ENCODE peak calls at places on chromosomes 6 and 20, in five cellular contexts. M is testis, H is suprapubic skin, Q is IMR-90, B is K562. W is an unnamed sample.

GRCh38 chr20:40754372-40754943 is 65.4 kb upstream of the MAFB start:
- DNase-seq in M (no peak), H (no peak), Q (no peak), B (no peak), W (no peak)

GRCh38 chr6:44221291-44221960 is 2.0 kb upstream of the SLC29A1 start:
- DNase-seq in M (peak; percentile 81), H (peak; percentile 96), Q (peak; percentile 62), B (peak; percentile 77), W (peak; percentile 77)

GRCh38 chr6:16336056-16336810 is 97.8 kb downstream of the GMPR start:
- DNase-seq in M (no peak), H (no peak), Q (no peak), B (no peak), W (no peak)

GRCh38 chr20:41598719-41599118 is 19.5 kb downstream of the CHD6 start:
- DNase-seq in M (no peak), H (no peak), Q (no peak), B (no peak), W (no peak)

GRCh38 chr20:60331688-60332300 is 373.6 kb downstream of the CDH26 start:
- DNase-seq in M (no peak), H (no peak), Q (no peak), B (no peak), W (no peak)

GRCh38 chr6:85468326-85468725 is 18.4 kb downstream of the NT5E start:
- DNase-seq in M (no peak), H (no peak), Q (peak; percentile 57), B (no peak), W (no peak)

GRCh38 chr20:58815448-58815847 is 35.3 kb downstream of the GNAS-AS1 start:
- DNase-seq in M (no peak), H (no peak), Q (no peak), B (no peak), W (no peak)

GRCh38 chr6:90397929-90398674 is 101.5 kb upstream of the BACH2 start:
- DNase-seq in M (no peak), H (no peak), Q (peak; percentile 32), B (no peak), W (no peak)

GRCh38 chr6:42697268-42697655 is 25.1 kb downstream of the PRPH2 start:
- DNase-seq in M (no peak), H (no peak), Q (no peak), B (no peak), W (no peak)
- H3K27ac ChIP-seq in M (no peak overlapping the region), H (no peak overlapping the region), Q (no peak overlapping the region), B (no peak overlapping the region), W (no peak overlapping the region)

GRCh38 chr20:10595230-10595629 is 78.6 kb downstream of the JAG1 start:
- DNase-seq in M (no peak), H (no peak), Q (no peak), B (no peak), W (no peak)

GRCh38 chr20:10595985-10596384 is 77.8 kb downstream of the JAG1 start:
- DNase-seq in M (no peak), H (no peak), Q (no peak), B (no peak), W (no peak)

GRCh38 chr20:10590950-10591349 is 82.8 kb downstream of the JAG1 start:
- DNase-seq in M (no peak), H (no peak), Q (no peak), B (no peak), W (no peak)

GRCh38 chr20:10594286-10594868 is 79.4 kb downstream of the JAG1 start:
- DNase-seq in M (no peak), H (no peak), Q (no peak), B (no peak), W (no peak)

DNA sequence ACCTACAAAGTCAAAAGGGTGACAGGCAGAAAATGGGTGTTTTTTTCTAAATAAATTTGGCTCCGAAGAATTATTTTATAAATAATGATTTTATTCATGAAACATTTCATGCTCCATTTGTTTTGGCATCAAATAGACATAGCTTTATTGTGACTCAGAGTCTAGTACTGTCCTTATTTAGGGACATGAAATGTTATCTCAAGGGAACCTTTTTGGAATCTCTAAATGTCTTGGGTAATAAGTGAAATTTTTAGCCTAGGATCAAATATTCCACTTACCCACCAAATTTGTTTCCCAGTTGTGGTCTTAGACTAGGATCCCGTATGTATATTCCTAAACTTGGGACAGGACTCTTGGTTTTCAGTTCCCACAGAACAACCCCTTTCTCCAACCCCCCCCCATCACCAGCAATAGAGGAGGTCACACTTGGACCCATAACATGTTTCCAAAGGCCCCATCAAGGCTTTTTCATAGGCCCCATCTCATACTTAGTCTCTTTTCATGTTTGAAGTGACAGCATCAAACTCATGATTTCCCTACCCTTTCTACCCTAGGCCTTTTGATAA is 81.8 kb downstream of the JAG1 start:
- DNase-seq in M (no peak), H (no peak), Q (peak; percentile 62), B (no peak), W (no peak)
- TF ChIP-seq POLR2A in M (no peak), H (no peak), Q (no peak), B (no peak), W (no peak)

GRCh38 chr6:70375166-70375565 is 38.1 kb upstream of the FAM135A start:
- DNase-seq in M (no peak), H (no peak), Q (peak; percentile 49), B (no peak), W (no peak)
- H3K27ac ChIP-seq in M (no peak overlapping the region), H (no peak overlapping the region), Q (no peak overlapping the region), B (no peak overlapping the region), W (no peak overlapping the region)

GRCh38 chr6:106629103-106629858 is at the start of the genes QRSL1 and RTN4IP1:
- DNase-seq in M (peak; percentile 93), H (peak; percentile 91), Q (peak; percentile 92), B (peak; percentile 98), W (peak; percentile 92)
- TF ChIP-seq POLR2A in M (no peak), H (peak; percentile 35), Q (peak; percentile 63), B (peak; percentile 82), W (peak; percentile 46)

GRCh38 chr6:60952500-60952899 is 1333.5 kb downstream of the KHDRBS2 start:
- DNase-seq in M (no peak), H (no peak), Q (no peak), B (no peak), W (no peak)
- H3K27ac ChIP-seq in M (no peak overlapping the region), H (no peak overlapping the region), Q (no peak overlapping the region), B (no peak overlapping the region), W (no peak overlapping the region)

GRCh38 chr20:31608256-31608980 is 3.3 kb downstream of the ID1 start:
- DNase-seq in M (peak; percentile 53), H (peak; percentile 86), Q (peak; percentile 48), B (peak; percentile 74), W (peak; percentile 58)
- TF ChIP-seq POLR2A in M (no peak), H (no peak), Q (no peak), B (no peak), W (no peak)

GRCh38 chr6:41185991-41186675 is 14.8 kb downstream of the TREML2 start:
- DNase-seq in M (no peak), H (no peak), Q (no peak), B (no peak), W (no peak)
- H3K27ac ChIP-seq in M (no peak overlapping the region), H (no peak overlapping the region), Q (no peak overlapping the region), B (no peak overlapping the region), W (no peak overlapping the region)

DNA sequence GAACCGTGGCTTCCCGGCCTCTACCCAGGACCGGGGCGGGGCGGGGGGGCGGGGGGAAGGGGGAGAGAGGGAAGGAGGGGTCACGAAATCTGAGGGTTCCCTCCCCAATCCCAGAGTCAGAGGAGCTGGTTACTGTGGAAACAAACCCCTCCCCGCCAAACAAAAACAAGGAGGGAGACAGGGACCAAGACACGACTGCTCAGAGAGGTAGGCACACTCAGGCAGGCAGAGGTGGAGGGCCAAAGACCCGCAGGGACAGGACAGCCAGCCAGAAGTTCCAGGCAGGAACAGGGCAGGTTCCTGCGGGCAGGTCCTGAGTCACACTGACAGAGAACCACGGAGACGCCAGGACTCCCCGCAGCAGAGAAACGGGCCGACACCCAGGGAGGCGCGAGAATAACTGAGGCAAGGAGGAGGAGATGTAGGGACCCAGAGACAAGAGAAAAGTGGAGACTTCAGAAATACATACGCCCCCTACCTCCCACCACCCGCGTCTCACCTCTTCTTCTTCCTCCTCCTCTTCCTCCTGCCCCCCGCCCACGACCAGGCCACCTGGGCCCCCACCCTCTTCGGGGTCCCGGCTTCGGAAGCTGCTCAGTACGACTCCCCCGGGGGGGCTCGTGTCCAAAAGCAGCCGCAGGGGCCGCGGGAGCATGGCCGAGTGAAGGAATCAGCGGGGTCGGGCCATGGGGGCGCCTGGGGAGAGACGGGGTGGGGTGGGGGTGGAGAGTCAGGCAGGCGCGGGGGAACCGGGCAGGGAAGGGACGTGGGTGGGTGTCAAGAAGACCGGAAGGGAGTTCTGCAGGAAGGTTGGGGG is 578 bp downstream of the RGL2 start:
- DNase-seq in M (peak; percentile 86), H (peak; percentile 89), Q (peak; percentile 75), B (peak; percentile 87), W (peak; percentile 67)
- TF ChIP-seq POLR2A in M (no peak), H (peak; percentile 63), Q (peak; percentile 91), B (peak; percentile 79), W (peak; percentile 45)

W was measured in tibial nerve.